ENCODE peak calls at places on chromosome 2, in eight cellular contexts. Z is AML-193; H is effector memory CD4-positive, alpha-beta T cell; L is NCI-H2171; C is hepatocyte; G is amygdala; I is T follicular helper cell; D is NCI-H1417 treated with DMSO at 0.1 percent for 48 hours. P is an unnamed sample.

GRCh38 chr2:173101687-173102086 is 26.0 kb downstream of the MAP3K20 start:
- DNase-seq in Z (no peak), H (no peak), L (no peak), C (no peak), G (no peak), I (no peak), D (no peak), P (no peak)

GRCh38 chr2:41910126-41910525 is 137.7 kb upstream of the PKDCC start:
- DNase-seq in Z (no peak), H (no peak), L (no peak), C (no peak), G (no peak), I (no peak), D (no peak), P (no peak)

GRCh38 chr2:240974771-240975572 is 23.4 kb upstream of the SNED1 start:
- DNase-seq in Z (no peak), H (peak), L (no peak), C (no peak), G (no peak), I (peak), D (no peak), P (no peak)

GRCh38 chr2:55425449-55425848 is 5.8 kb upstream of the CCDC88A start:
- DNase-seq in Z (peak), H (no peak), L (no peak), C (peak), G (no peak), I (no peak), D (no peak), P (no peak)

GRCh38 chr2:27282892-27283291 is 663 bp downstream of the TRIM54 start:
- DNase-seq in Z (no peak), H (no peak), L (no peak), C (no peak), G (no peak), I (no peak), D (no peak), P (no peak)

GRCh38 chr2:60839126-60839813 is 42.1 kb upstream of the REL start:
- DNase-seq in Z (no peak), H (no peak), L (no peak), C (no peak), G (no peak), I (no peak), D (no peak), P (peak)

GRCh38 chr2:36338827-36339145 is 16.8 kb upstream of the CRIM1 start:
- DNase-seq in Z (no peak), H (no peak), L (no peak), C (no peak), G (no peak), I (no peak), D (no peak), P (no peak)

GRCh38 chr2:72134408-72134996 is 13.2 kb downstream of the CYP26B1 start:
- DNase-seq in Z (no peak), H (no peak), L (no peak), C (no peak), G (no peak), I (no peak), D (no peak), P (no peak)

GRCh38 chr2:188850786-188851185 is 123.4 kb upstream of the COL3A1 start:
- DNase-seq in Z (no peak), H (no peak), L (no peak), C (no peak), G (no peak), I (no peak), D (no peak), P (no peak)

GRCh38 chr2:148557844-148558436 is 86.6 kb upstream of the EPC2 start:
- DNase-seq in Z (no peak), H (no peak), L (no peak), C (no peak), G (no peak), I (no peak), D (no peak), P (no peak)

GRCh38 chr2:64214281-64215115 is 70.3 kb upstream of the PELI1 start:
- DNase-seq in Z (no peak), H (no peak), L (no peak), C (no peak), G (no peak), I (peak), D (peak), P (no peak)

GRCh38 chr2:144629937-144630336 is 110.0 kb upstream of the ZEB2 start:
- DNase-seq in Z (no peak), H (no peak), L (no peak), C (no peak), G (no peak), I (no peak), D (no peak), P (no peak)

GRCh38 chr2:207091175-207091574 is 74.6 kb downstream of the KLF7 start:
- DNase-seq in Z (peak), H (no peak), L (no peak), C (no peak), G (no peak), I (no peak), D (no peak), P (no peak)

GRCh38 chr2:186543561-186544131 is 46.2 kb upstream of the ITGAV start:
- DNase-seq in Z (no peak), H (no peak), L (no peak), C (peak), G (no peak), I (no peak), D (no peak), P (no peak)

GRCh38 chr2:73110622-73111299 is 2.0 kb downstream of the RAB11FIP5 start:
- DNase-seq in Z (no peak), H (no peak), L (no peak), C (no peak), G (no peak), I (no peak), D (no peak), P (no peak)

GRCh38 chr2:2779727-2780126 is 448.7 kb upstream of the MYT1L start:
- DNase-seq in Z (no peak), H (no peak), L (no peak), C (no peak), G (no peak), I (no peak), D (no peak), P (no peak)

GRCh38 chr2:168536925-168537466 is 80.9 kb downstream of the CERS6 start:
- DNase-seq in Z (no peak), H (no peak), L (no peak), C (no peak), G (no peak), I (no peak), D (no peak), P (no peak)

GRCh38 chr2:6356127-6356761 is 509.5 kb downstream of the CMPK2 start:
- DNase-seq in Z (no peak), H (no peak), L (no peak), C (no peak), G (no peak), I (no peak), D (no peak), P (no peak)

GRCh38 chr2:155308367-155309009 is 610.0 kb downstream of the KCNJ3 start:
- DNase-seq in Z (no peak), H (no peak), L (no peak), C (peak), G (no peak), I (no peak), D (no peak), P (no peak)

GRCh38 chr2:156481295-156481694 is 45.1 kb downstream of the GPD2 start:
- DNase-seq in Z (no peak), H (no peak), L (no peak), C (no peak), G (no peak), I (no peak), D (no peak), P (no peak)

GRCh38 chr2:160352492-160352891 is 141.1 kb downstream of the RBMS1 start:
- DNase-seq in Z (no peak), H (no peak), L (no peak), C (no peak), G (no peak), I (no peak), D (no peak), P (no peak)

GRCh38 chr2:127893033-127893432 is 7.3 kb upstream of the AMMECR1L start:
- DNase-seq in Z (no peak), H (no peak), L (no peak), C (no peak), G (no peak), I (no peak), D (no peak), P (no peak)

GRCh38 chr2:200305797-200306718 is at the start of gene SPATS2L:
- DNase-seq in Z (no peak), H (peak), L (peak), C (peak), G (peak), I (peak), D (no peak), P (peak)

GRCh38 chr2:120886967-120887672 is 151.5 kb downstream of the GLI2 start:
- DNase-seq in Z (no peak), H (no peak), L (no peak), C (no peak), G (no peak), I (no peak), D (peak), P (no peak)

GRCh38 chr2:61905372-61906186 is at the start of gene COMMD1:
- DNase-seq in Z (peak), H (peak), L (peak), C (peak), G (peak), I (peak), D (no peak), P (peak)

GRCh38 chr2:59882279-59882678 is 671.2 kb downstream of the BCL11A start:
- DNase-seq in Z (no peak), H (no peak), L (no peak), C (no peak), G (no peak), I (no peak), D (no peak), P (no peak)

GRCh38 chr2:128232965-128233789 is 85.5 kb downstream of the HS6ST1 start:
- DNase-seq in Z (peak), H (peak), L (peak), C (peak), G (peak), I (peak), D (no peak), P (peak)

GRCh38 chr2:130797493-130798435 is 39.0 kb upstream of the ARHGEF4 start:
- DNase-seq in Z (peak), H (peak), L (peak), C (peak), G (peak), I (peak), D (no peak), P (peak)

GRCh38 chr2:221468288-221468687 is 103.8 kb downstream of the EPHA4 start:
- DNase-seq in Z (no peak), H (no peak), L (no peak), C (no peak), G (no peak), I (no peak), D (no peak), P (peak)

GRCh38 chr2:47089083-47089464 is 66.0 kb downstream of the STPG4 start:
- DNase-seq in Z (no peak), H (no peak), L (no peak), C (peak), G (no peak), I (no peak), D (no peak), P (peak)

GRCh38 chr2:235674812-235675211 is 181.0 kb downstream of the AGAP1 start:
- DNase-seq in Z (no peak), H (no peak), L (no peak), C (no peak), G (no peak), I (no peak), D (no peak), P (no peak)

GRCh38 chr2:174836345-174836999 is 72.2 kb upstream of the CHRNA1 start:
- DNase-seq in Z (no peak), H (no peak), L (no peak), C (peak), G (no peak), I (no peak), D (no peak), P (no peak)

GRCh38 chr2:54709341-54709809 is 14.1 kb upstream of the EML6 start:
- DNase-seq in Z (no peak), H (no peak), L (no peak), C (peak), G (no peak), I (no peak), D (no peak), P (peak)

GRCh38 chr2:82143343-82143742 is 1838.8 kb upstream of the LRRTM1 start:
- DNase-seq in Z (no peak), H (no peak), L (no peak), C (no peak), G (no peak), I (no peak), D (no peak), P (no peak)

GRCh38 chr2:69216535-69217332 is 170.3 kb downstream of the GFPT1 start:
- DNase-seq in Z (no peak), H (no peak), L (no peak), C (no peak), G (no peak), I (no peak), D (no peak), P (no peak)

GRCh38 chr2:84493494-84493893 is 22.8 kb upstream of the DNAH6 start:
- DNase-seq in Z (no peak), H (no peak), L (no peak), C (peak), G (no peak), I (no peak), D (no peak), P (no peak)

GRCh38 chr2:138726681-138727080 is 53.5 kb downstream of the NXPH2 start:
- DNase-seq in Z (no peak), H (no peak), L (no peak), C (no peak), G (no peak), I (no peak), D (no peak), P (no peak)

P was measured in H7.